ENCODE peak calls at places on chromosomes 11 and 22, in six cellular contexts. I is endothelial cell of umbilical vein, B is A549, K is K562, P is GM12878, J is HepG2. U is an unnamed sample.

GRCh38 chr11:116333193-116333592 is 439.6 kb downstream of the BUD13 start:
- DNase-seq in I (no peak), J (no peak), P (no peak), B (no peak), K (no peak), U (peak; percentile 6)

GRCh38 chr11:11467278-11467677 is 114.2 kb upstream of the CSNK2A3 start:
- DNase-seq in K (no peak), J (no peak), B (no peak), P (no peak), I (no peak), U (no peak)

GRCh38 chr22:28006271-28006670 is 87.2 kb upstream of the PITPNB start:
- DNase-seq in K (no peak), I (no peak), B (no peak), P (no peak), J (no peak), U (no peak)

GRCh38 chr22:27491888-27492287 is 309.7 kb downstream of the MN1 start:
- DNase-seq in P (no peak), K (no peak), J (no peak), I (no peak), B (no peak), U (no peak)

GRCh38 chr11:13463779-13464290 is 813 bp upstream of the BTBD10 start:
- DNase-seq in P (no peak), B (peak; percentile 16), I (no peak), J (no peak), K (peak; percentile 34), U (peak; percentile 44)

GRCh38 chr11:117181586-117182550 is 3.3 kb downstream of the SIDT2 start:
- DNase-seq in B (no peak), I (no peak), P (no peak), K (no peak), J (no peak), U (no peak)

GRCh38 chr11:84524422-84525051 is 1102.6 kb downstream of the DLG2 start:
- DNase-seq in K (no peak), I (no peak), B (peak; percentile 19), J (no peak), P (no peak), U (peak; percentile 34)

GRCh38 chr11:65972116-65972515 is 10.6 kb downstream of the SART1 start:
- DNase-seq in I (no peak), K (no peak), J (no peak), B (no peak), P (no peak), U (no peak)

GRCh38 chr11:6615882-6616585 is 3.2 kb downstream of the TPP1 start:
- DNase-seq in J (no peak), K (no peak), B (no peak), I (no peak), P (no peak), U (no peak)

GRCh38 chr11:353315-353857 is 15.9 kb upstream of the B4GALNT4 start:
- DNase-seq in K (peak; percentile 78), P (no peak), J (peak; percentile 90), I (peak; percentile 49), B (no peak), U (no peak)

GRCh38 chr22:29798318-29798717 is 31.1 kb downstream of the UQCR10 start:
- DNase-seq in I (no peak), K (peak; percentile 20), B (no peak), J (no peak), P (peak; percentile 46), U (peak; percentile 92)

GRCh38 chr11:128451651-128452470 is 135.5 kb downstream of the ETS1 start:
- DNase-seq in I (no peak), P (no peak), J (peak; percentile 82), B (no peak), K (no peak), U (no peak)

GRCh38 chr11:10526974-10527918 is 13.7 kb downstream of the RNF141 start:
- DNase-seq in B (no peak), P (peak; percentile 70), J (no peak), K (no peak), I (peak; percentile 39), U (no peak)

GRCh38 chr11:64334764-64335741 is 5.0 kb upstream of the CCDC88B start:
- DNase-seq in I (peak; percentile 39), B (peak; percentile 97), J (peak; percentile 85), K (peak; percentile 98), P (peak; percentile 87), U (peak; percentile 97)

GRCh38 chr22:38131399-38131798 is 20.9 kb upstream of the BAIAP2L2 start:
- DNase-seq in K (no peak), P (no peak), J (no peak), I (no peak), B (no peak), U (no peak)

GRCh38 chr11:65419460-65419772 is 3.2 kb upstream of the NEAT1 start:
- DNase-seq in B (no peak), P (no peak), K (no peak), I (no peak), J (no peak), U (no peak)

GRCh38 chr11:101848262-101848661 is 66.5 kb upstream of the CEP126 start:
- DNase-seq in K (peak; percentile 6), J (peak; percentile 20), P (no peak), I (peak; percentile 8), B (no peak), U (peak; percentile 12)

GRCh38 chr11:35796542-35796941 is 134.0 kb downstream of the TRIM44 start:
- DNase-seq in I (peak; percentile 79), B (no peak), P (no peak), K (no peak), J (no peak), U (no peak)

GRCh38 chr11:37264783-37265182 is 666.7 kb upstream of the RAG2 start:
- DNase-seq in B (no peak), I (no peak), J (no peak), P (no peak), K (no peak), U (peak; percentile 13)

GRCh38 chr22:24208012-24208749 is 26.9 kb downstream of the SUSD2 start:
- DNase-seq in P (no peak), J (peak; percentile 92), K (no peak), B (peak; percentile 85), I (peak; percentile 98), U (peak; percentile 88)

GRCh38 chr11:5339771-5340322 is 3.5 kb downstream of the OR51B5 start:
- DNase-seq in K (no peak), P (peak; percentile 39), B (no peak), J (no peak), I (peak; percentile 26), U (no peak)

GRCh38 chr11:106159846-106160245 is 82.4 kb downstream of the AASDHPPT start:
- DNase-seq in P (no peak), I (no peak), B (no peak), K (no peak), J (no peak), U (no peak)

GRCh38 chr11:105881027-105881426 is 141.0 kb downstream of the MSANTD4 start:
- DNase-seq in J (no peak), K (no peak), B (no peak), I (no peak), P (no peak), U (no peak)

GRCh38 chr11:50088231-50088630 is 55.6 kb downstream of the OR4C45 start:
- DNase-seq in J (no peak), P (no peak), B (no peak), K (no peak), I (no peak), U (no peak)
- TF ChIP-seq MYC in J (no peak), P (no peak), B (no peak), K (no peak), I (no peak), U (no peak)

DNA sequence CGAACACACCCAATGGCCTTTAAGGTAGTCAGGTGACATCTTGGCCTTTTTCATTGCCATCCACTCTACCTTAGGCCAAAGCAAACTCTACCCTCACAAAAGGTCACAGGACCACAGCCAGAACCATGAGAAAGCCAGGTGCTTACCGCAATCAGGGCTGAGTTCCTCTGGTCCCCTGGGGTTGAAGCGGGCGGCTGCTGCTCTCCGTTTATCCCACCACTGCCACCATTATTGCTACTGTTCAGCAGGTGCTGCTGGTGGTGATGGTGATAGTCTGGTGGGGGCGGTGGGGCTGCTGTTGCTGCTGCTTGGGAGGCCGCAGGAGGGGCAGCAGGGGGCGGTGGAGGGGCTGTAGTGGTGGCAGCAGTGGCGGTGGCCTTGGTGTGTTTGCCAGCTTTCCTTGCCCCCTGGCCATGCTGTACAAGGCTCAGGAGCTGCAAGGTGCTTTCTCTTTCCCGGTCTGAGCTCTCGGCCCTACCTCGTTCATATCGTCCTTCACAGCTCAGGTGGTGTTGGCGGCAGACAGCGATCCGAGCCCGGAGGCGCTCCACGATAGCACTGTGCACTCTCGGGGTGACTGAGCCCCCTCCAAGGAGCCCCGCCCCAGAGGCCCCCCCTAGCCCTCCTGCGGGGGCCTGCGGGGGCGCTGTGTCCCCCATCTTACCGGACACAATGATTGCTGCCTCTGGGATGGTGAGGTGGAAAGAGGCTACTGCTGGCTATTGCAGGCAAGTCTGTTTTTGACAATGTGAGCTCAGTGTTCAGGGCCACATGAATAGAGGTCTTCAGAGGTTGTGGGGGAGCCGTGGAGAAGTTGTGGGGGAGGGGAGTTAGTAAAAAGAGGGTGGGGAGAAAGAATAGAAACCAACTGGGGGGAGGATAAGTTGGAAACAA is 1.5 kb downstream of the MAML2 start:
- DNase-seq in B (no peak), J (peak; percentile 44), I (peak; percentile 49), P (no peak), K (peak; percentile 79), U (peak; percentile 43)
- TF ChIP-seq CTCF in B (no peak), J (peak; percentile 62), I (peak; percentile 52), P (peak; percentile 69), K (peak; percentile 79), U (peak; percentile 17)

DNA sequence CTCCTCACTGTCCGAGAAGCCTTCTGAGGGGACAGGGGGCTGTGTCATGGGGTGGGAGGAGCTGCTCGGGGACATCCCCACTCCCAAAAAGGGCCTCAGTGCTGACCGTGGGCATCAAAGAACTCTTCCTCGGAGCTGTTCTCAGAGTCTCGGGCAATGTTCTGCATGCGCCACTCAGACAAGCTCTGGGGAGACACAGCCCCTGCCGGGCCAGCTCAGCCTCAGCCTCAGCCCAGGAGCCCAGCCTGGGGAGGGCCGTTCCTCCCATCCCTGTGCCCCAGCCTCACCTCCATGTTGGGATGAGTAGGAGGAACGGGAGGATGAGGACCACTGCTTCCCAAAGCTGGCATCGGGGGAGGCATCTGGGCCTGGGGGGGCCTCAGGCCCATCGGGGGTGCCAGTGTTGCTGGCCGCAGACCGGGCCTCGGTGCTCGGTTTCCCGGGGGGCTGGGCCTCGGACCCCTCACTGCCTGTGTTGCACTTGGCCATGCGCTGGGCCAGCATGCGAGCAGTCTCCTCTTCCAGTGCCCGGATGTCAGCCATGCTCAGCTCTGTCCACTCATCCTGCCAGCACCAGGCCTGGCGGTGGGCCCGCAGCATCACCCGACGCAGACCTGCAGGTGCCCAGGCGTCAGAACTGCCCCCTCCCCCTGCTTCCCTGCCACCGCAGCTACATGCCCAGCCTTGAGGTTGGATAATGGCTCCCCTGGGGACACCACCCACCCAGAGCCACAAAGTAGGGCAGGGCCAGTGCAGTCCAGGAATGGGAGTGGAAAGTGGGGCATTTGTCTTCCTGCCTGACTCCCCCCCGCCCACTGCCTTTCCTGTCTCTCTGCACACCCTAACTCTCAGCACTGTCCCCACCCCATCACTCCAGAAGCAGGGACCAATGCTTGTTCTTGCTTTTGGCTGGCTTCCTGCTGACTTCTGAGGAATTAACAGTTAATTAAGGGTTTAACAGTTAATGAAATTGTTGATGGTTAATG is 5.1 kb downstream of the PITPNM1 start:
- DNase-seq in I (no peak), P (no peak), J (no peak), B (no peak), K (no peak), U (peak; percentile 41)
- TF ChIP-seq MYC in I (no peak), P (no peak), J (no peak), B (no peak), K (no peak), U (no peak)

DNA sequence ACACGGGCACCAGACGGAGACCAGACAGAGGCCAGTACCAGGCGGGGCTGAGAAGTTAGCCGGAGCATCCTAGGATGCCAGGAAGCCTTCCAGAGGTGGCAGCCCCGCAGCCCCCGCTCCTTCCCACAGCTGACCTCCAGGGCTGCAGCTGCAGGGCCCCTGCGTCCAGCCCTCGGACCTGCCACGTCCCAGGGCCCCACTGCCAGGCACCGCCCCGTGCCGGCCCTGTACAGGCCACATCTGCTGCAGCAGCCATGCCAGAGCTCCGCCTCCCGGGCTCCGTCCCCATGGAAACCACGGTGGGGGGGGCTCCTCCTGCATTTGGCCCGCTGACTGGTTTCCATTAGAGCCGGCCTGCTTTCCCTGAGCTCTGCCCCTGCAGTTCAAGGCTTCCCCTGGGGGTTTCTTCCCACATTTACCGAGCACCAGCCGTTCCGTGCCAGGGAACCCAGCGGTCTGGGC is 62.5 kb upstream of the PPARA start:
- DNase-seq in I (peak; percentile 85), K (peak; percentile 62), B (no peak), P (no peak), J (no peak), U (no peak)
- TF ChIP-seq CTCF in I (no peak), K (no peak), B (no peak), P (no peak), J (no peak), U (no peak)